ENCODE peak calls at places on chromosomes 12 and 14, in seven cellular contexts. One of them, this sample, is unnamed.

GRCh38 chr12:47155457-47156166 is 75.9 kb upstream of the AMIGO2 start:
- DNase-seq in cardiac fibroblast: peak
- DNase-seq in heart left ventricle: no peak
- DNase-seq in activated B cell treated with CpG ODN at 0.5 μM for 24 hours: no peak
- DNase-seq in foreskin keratinocyte: no peak
- DNase-seq in PC-3: no peak
- DNase-seq in upper lobe of right lung: no peak
- DNase-seq in this sample: peak

GRCh38 chr12:109053382-109054123 is 1.2 kb downstream of the USP30 start:
- DNase-seq in heart left ventricle: no peak
- DNase-seq in foreskin keratinocyte: no peak
- DNase-seq in upper lobe of right lung: no peak
- DNase-seq in PC-3: no peak
- DNase-seq in cardiac fibroblast: peak
- DNase-seq in activated B cell treated with CpG ODN at 0.5 μM for 24 hours: no peak
- DNase-seq in this sample: peak

GRCh38 chr12:53286448-53286847 is 8.9 kb upstream of the PFDN5 start:
- DNase-seq in activated B cell treated with CpG ODN at 0.5 μM for 24 hours: no peak
- DNase-seq in upper lobe of right lung: no peak
- DNase-seq in cardiac fibroblast: no peak
- DNase-seq in heart left ventricle: no peak
- DNase-seq in PC-3: no peak
- DNase-seq in foreskin keratinocyte: no peak
- DNase-seq in this sample: no peak

GRCh38 chr14:38210587-38211257 is 3.0 kb downstream of the SSTR1 start:
- DNase-seq in cardiac fibroblast: peak
- DNase-seq in activated B cell treated with CpG ODN at 0.5 μM for 24 hours: no peak
- DNase-seq in heart left ventricle: peak
- DNase-seq in upper lobe of right lung: peak
- DNase-seq in PC-3: no peak
- DNase-seq in foreskin keratinocyte: no peak
- DNase-seq in this sample: peak

GRCh38 chr12:19695244-19696098 is 256.2 kb downstream of the AEBP2 start:
- DNase-seq in PC-3: no peak
- DNase-seq in cardiac fibroblast: peak
- DNase-seq in foreskin keratinocyte: peak
- DNase-seq in heart left ventricle: no peak
- DNase-seq in activated B cell treated with CpG ODN at 0.5 μM for 24 hours: no peak
- DNase-seq in upper lobe of right lung: no peak
- DNase-seq in this sample: no peak

GRCh38 chr12:28253175-28253641 is 63.0 kb downstream of the CCDC91 start:
- DNase-seq in heart left ventricle: no peak
- DNase-seq in activated B cell treated with CpG ODN at 0.5 μM for 24 hours: no peak
- DNase-seq in PC-3: peak
- DNase-seq in upper lobe of right lung: no peak
- DNase-seq in cardiac fibroblast: peak
- DNase-seq in foreskin keratinocyte: peak
- DNase-seq in this sample: peak

GRCh38 chr12:108127654-108128053 is 1.4 kb upstream of the WSCD2 start:
- DNase-seq in foreskin keratinocyte: no peak
- DNase-seq in upper lobe of right lung: no peak
- DNase-seq in heart left ventricle: no peak
- DNase-seq in activated B cell treated with CpG ODN at 0.5 μM for 24 hours: no peak
- DNase-seq in cardiac fibroblast: no peak
- DNase-seq in PC-3: no peak
- DNase-seq in this sample: no peak

GRCh38 chr12:58416211-58416610 is 474.8 kb downstream of the ATP23 start:
- DNase-seq in heart left ventricle: no peak
- DNase-seq in PC-3: peak
- DNase-seq in cardiac fibroblast: peak
- DNase-seq in activated B cell treated with CpG ODN at 0.5 μM for 24 hours: no peak
- DNase-seq in foreskin keratinocyte: peak
- DNase-seq in upper lobe of right lung: no peak
- DNase-seq in this sample: peak

GRCh38 chr12:47773062-47773857 is at the start of gene SLC48A1:
- DNase-seq in activated B cell treated with CpG ODN at 0.5 μM for 24 hours: peak
- DNase-seq in PC-3: peak
- DNase-seq in foreskin keratinocyte: no peak
- DNase-seq in heart left ventricle: peak
- DNase-seq in cardiac fibroblast: peak
- DNase-seq in upper lobe of right lung: peak
- DNase-seq in this sample: peak

GRCh38 chr12:66647034-66647691 is 31.7 kb downstream of the GRIP1 start:
- DNase-seq in activated B cell treated with CpG ODN at 0.5 μM for 24 hours: no peak
- DNase-seq in cardiac fibroblast: peak
- DNase-seq in upper lobe of right lung: no peak
- DNase-seq in heart left ventricle: no peak
- DNase-seq in PC-3: peak
- DNase-seq in foreskin keratinocyte: peak
- DNase-seq in this sample: peak

GRCh38 chr14:23113346-23114119 is 5.5 kb downstream of the CEBPE start:
- DNase-seq in activated B cell treated with CpG ODN at 0.5 μM for 24 hours: no peak
- DNase-seq in heart left ventricle: no peak
- DNase-seq in upper lobe of right lung: no peak
- DNase-seq in PC-3: no peak
- DNase-seq in foreskin keratinocyte: no peak
- DNase-seq in cardiac fibroblast: peak
- DNase-seq in this sample: peak

GRCh38 chr12:46535907-46536306 is 163.3 kb upstream of the SLC38A2 start:
- DNase-seq in PC-3: no peak
- DNase-seq in cardiac fibroblast: no peak
- DNase-seq in upper lobe of right lung: no peak
- DNase-seq in foreskin keratinocyte: no peak
- DNase-seq in activated B cell treated with CpG ODN at 0.5 μM for 24 hours: no peak
- DNase-seq in heart left ventricle: no peak
- DNase-seq in this sample: no peak

GRCh38 chr14:61750708-61751474 is 11.3 kb upstream of the SNAPC1 start:
- DNase-seq in foreskin keratinocyte: peak
- DNase-seq in upper lobe of right lung: peak
- DNase-seq in cardiac fibroblast: peak
- DNase-seq in activated B cell treated with CpG ODN at 0.5 μM for 24 hours: peak
- DNase-seq in heart left ventricle: peak
- DNase-seq in PC-3: peak
- DNase-seq in this sample: peak

GRCh38 chr14:100362311-100362927 is 39.3 kb downstream of the SLC25A47 start:
- DNase-seq in upper lobe of right lung: no peak
- DNase-seq in cardiac fibroblast: no peak
- DNase-seq in foreskin keratinocyte: no peak
- DNase-seq in heart left ventricle: no peak
- DNase-seq in PC-3: no peak
- DNase-seq in activated B cell treated with CpG ODN at 0.5 μM for 24 hours: no peak
- DNase-seq in this sample: no peak

GRCh38 chr12:89134213-89134770 is 218.0 kb downstream of the DUSP6 start:
- DNase-seq in activated B cell treated with CpG ODN at 0.5 μM for 24 hours: no peak
- DNase-seq in upper lobe of right lung: no peak
- DNase-seq in PC-3: no peak
- DNase-seq in foreskin keratinocyte: no peak
- DNase-seq in heart left ventricle: no peak
- DNase-seq in cardiac fibroblast: no peak
- DNase-seq in this sample: no peak

GRCh38 chr14:102785598-102785963 is 8.3 kb downstream of the TRAF3 start:
- DNase-seq in PC-3: no peak
- DNase-seq in activated B cell treated with CpG ODN at 0.5 μM for 24 hours: no peak
- DNase-seq in foreskin keratinocyte: no peak
- DNase-seq in heart left ventricle: no peak
- DNase-seq in cardiac fibroblast: no peak
- DNase-seq in upper lobe of right lung: no peak
- DNase-seq in this sample: no peak

GRCh38 chr14:60646202-60646886 is 2.9 kb downstream of the SIX1 start:
- DNase-seq in foreskin keratinocyte: no peak
- DNase-seq in heart left ventricle: no peak
- DNase-seq in cardiac fibroblast: peak
- DNase-seq in upper lobe of right lung: no peak
- DNase-seq in activated B cell treated with CpG ODN at 0.5 μM for 24 hours: no peak
- DNase-seq in PC-3: peak
- DNase-seq in this sample: no peak

GRCh38 chr12:44317651-44318126 is 481.8 kb downstream of the TMEM117 start:
- DNase-seq in activated B cell treated with CpG ODN at 0.5 μM for 24 hours: no peak
- DNase-seq in cardiac fibroblast: peak
- DNase-seq in foreskin keratinocyte: no peak
- DNase-seq in heart left ventricle: no peak
- DNase-seq in PC-3: peak
- DNase-seq in upper lobe of right lung: no peak
- DNase-seq in this sample: peak

GRCh38 chr14:58942516-58942915 is 246.0 kb upstream of the DAAM1 start:
- DNase-seq in heart left ventricle: no peak
- DNase-seq in PC-3: peak
- DNase-seq in activated B cell treated with CpG ODN at 0.5 μM for 24 hours: no peak
- DNase-seq in cardiac fibroblast: peak
- DNase-seq in foreskin keratinocyte: peak
- DNase-seq in upper lobe of right lung: no peak
- DNase-seq in this sample: peak

GRCh38 chr12:101042211-101042610 is 167.8 kb downstream of the SLC5A8 start:
- DNase-seq in PC-3: no peak
- DNase-seq in foreskin keratinocyte: no peak
- DNase-seq in heart left ventricle: no peak
- DNase-seq in activated B cell treated with CpG ODN at 0.5 μM for 24 hours: no peak
- DNase-seq in upper lobe of right lung: no peak
- DNase-seq in cardiac fibroblast: no peak
- DNase-seq in this sample: no peak

GRCh38 chr12:116346222-116346621 is 68.7 kb upstream of the MED13L start:
- DNase-seq in upper lobe of right lung: no peak
- DNase-seq in activated B cell treated with CpG ODN at 0.5 μM for 24 hours: no peak
- DNase-seq in PC-3: no peak
- DNase-seq in cardiac fibroblast: no peak
- DNase-seq in foreskin keratinocyte: no peak
- DNase-seq in heart left ventricle: no peak
- DNase-seq in this sample: no peak

GRCh38 chr14:49497725-49498348 is 88.3 kb downstream of the RPS29 start:
- DNase-seq in heart left ventricle: no peak
- DNase-seq in activated B cell treated with CpG ODN at 0.5 μM for 24 hours: no peak
- DNase-seq in upper lobe of right lung: no peak
- DNase-seq in foreskin keratinocyte: peak
- DNase-seq in PC-3: peak
- DNase-seq in cardiac fibroblast: peak
- DNase-seq in this sample: peak

GRCh38 chr12:55671746-55672145 is 35.1 kb downstream of the OR10P1 start:
- DNase-seq in upper lobe of right lung: peak
- DNase-seq in foreskin keratinocyte: no peak
- DNase-seq in PC-3: no peak
- DNase-seq in cardiac fibroblast: no peak
- DNase-seq in heart left ventricle: no peak
- DNase-seq in activated B cell treated with CpG ODN at 0.5 μM for 24 hours: no peak
- DNase-seq in this sample: no peak

GRCh38 chr12:68871899-68872298 is 61.1 kb downstream of the CPM start:
- DNase-seq in PC-3: peak
- DNase-seq in upper lobe of right lung: no peak
- DNase-seq in cardiac fibroblast: peak
- DNase-seq in activated B cell treated with CpG ODN at 0.5 μM for 24 hours: no peak
- DNase-seq in foreskin keratinocyte: no peak
- DNase-seq in heart left ventricle: no peak
- DNase-seq in this sample: peak
- TF ChIP-seq CTCF in PC-3: peak
- TF ChIP-seq CTCF in upper lobe of right lung: peak
- TF ChIP-seq CTCF in cardiac fibroblast: peak
- TF ChIP-seq CTCF in activated B cell treated with CpG ODN at 0.5 μM for 24 hours: no peak
- TF ChIP-seq CTCF in foreskin keratinocyte: peak
- TF ChIP-seq CTCF in heart left ventricle: no peak
- TF ChIP-seq CTCF in this sample: peak

DNA sequence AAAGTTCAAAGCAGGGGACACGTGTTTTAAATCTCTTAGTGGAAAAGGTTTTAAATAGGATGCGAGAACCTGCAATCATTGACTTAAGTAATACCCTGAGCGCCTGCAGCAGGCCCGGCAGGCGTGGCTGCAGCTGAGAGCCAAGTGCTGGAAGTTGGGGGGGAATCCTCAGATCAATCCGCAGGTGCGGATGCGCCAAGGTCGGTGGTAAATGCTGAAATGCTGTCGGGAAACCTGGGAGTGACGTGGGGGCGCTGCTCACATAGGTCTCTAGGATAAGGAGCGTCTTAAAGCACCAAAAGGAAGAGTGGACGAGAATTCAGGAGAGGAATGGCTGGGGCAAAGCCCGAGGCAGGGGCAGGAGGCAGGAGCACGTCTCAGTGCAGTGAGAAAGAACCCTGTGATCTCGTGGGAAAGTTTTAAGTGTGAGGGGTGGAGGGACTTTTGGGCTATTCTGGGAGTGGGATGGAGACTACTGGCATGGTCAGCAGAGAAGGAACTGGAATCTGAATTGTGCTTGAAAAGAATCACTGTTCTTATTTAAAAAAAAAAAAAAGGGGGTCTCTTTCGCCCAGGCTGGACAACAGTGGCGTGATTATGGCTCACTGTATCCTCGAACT is 883 bp upstream of the CDCA4 start:
- DNase-seq in activated B cell treated with CpG ODN at 0.5 μM for 24 hours: no peak
- DNase-seq in foreskin keratinocyte: peak
- DNase-seq in cardiac fibroblast: no peak
- DNase-seq in upper lobe of right lung: peak
- DNase-seq in heart left ventricle: no peak
- DNase-seq in PC-3: peak
- DNase-seq in this sample: peak
- TF ChIP-seq CTCF in activated B cell treated with CpG ODN at 0.5 μM for 24 hours: no peak
- TF ChIP-seq CTCF in foreskin keratinocyte: peak
- TF ChIP-seq CTCF in cardiac fibroblast: no peak
- TF ChIP-seq CTCF in upper lobe of right lung: no peak
- TF ChIP-seq CTCF in heart left ventricle: no peak
- TF ChIP-seq CTCF in PC-3: peak
- TF ChIP-seq CTCF in this sample: no peak

GRCh38 chr14:34874386-34875030 is 652 bp downstream of the BAZ1A start:
- DNase-seq in upper lobe of right lung: peak
- DNase-seq in heart left ventricle: peak
- DNase-seq in activated B cell treated with CpG ODN at 0.5 μM for 24 hours: no peak
- DNase-seq in PC-3: peak
- DNase-seq in foreskin keratinocyte: peak
- DNase-seq in cardiac fibroblast: peak
- DNase-seq in this sample: peak
- TF ChIP-seq CTCF in upper lobe of right lung: no peak
- TF ChIP-seq CTCF in heart left ventricle: no peak
- TF ChIP-seq CTCF in activated B cell treated with CpG ODN at 0.5 μM for 24 hours: no peak
- TF ChIP-seq CTCF in PC-3: no peak
- TF ChIP-seq CTCF in foreskin keratinocyte: peak
- TF ChIP-seq CTCF in cardiac fibroblast: no peak
- TF ChIP-seq CTCF in this sample: no peak

GRCh38 chr12:26125451-26126339 is 858 bp upstream of the BHLHE41 start:
- DNase-seq in heart left ventricle: peak
- DNase-seq in activated B cell treated with CpG ODN at 0.5 μM for 24 hours: peak
- DNase-seq in foreskin keratinocyte: peak
- DNase-seq in upper lobe of right lung: peak
- DNase-seq in PC-3: peak
- DNase-seq in cardiac fibroblast: peak
- DNase-seq in this sample: peak

GRCh38 chr12:26124491-26125450 is at the start of gene BHLHE41:
- DNase-seq in PC-3: peak
- DNase-seq in upper lobe of right lung: peak
- DNase-seq in foreskin keratinocyte: no peak
- DNase-seq in activated B cell treated with CpG ODN at 0.5 μM for 24 hours: peak
- DNase-seq in heart left ventricle: peak
- DNase-seq in cardiac fibroblast: peak
- DNase-seq in this sample: peak

GRCh38 chr12:26127404-26127803 is 2.6 kb upstream of the BHLHE41 start:
- DNase-seq in cardiac fibroblast: no peak
- DNase-seq in PC-3: peak
- DNase-seq in upper lobe of right lung: no peak
- DNase-seq in activated B cell treated with CpG ODN at 0.5 μM for 24 hours: no peak
- DNase-seq in heart left ventricle: no peak
- DNase-seq in foreskin keratinocyte: no peak
- DNase-seq in this sample: no peak

GRCh38 chr12:26128180-26128579 is 3.3 kb upstream of the BHLHE41 start:
- DNase-seq in foreskin keratinocyte: no peak
- DNase-seq in activated B cell treated with CpG ODN at 0.5 μM for 24 hours: no peak
- DNase-seq in cardiac fibroblast: no peak
- DNase-seq in PC-3: peak
- DNase-seq in upper lobe of right lung: no peak
- DNase-seq in heart left ventricle: no peak
- DNase-seq in this sample: peak

GRCh38 chr12:26126340-26127284 is 1.8 kb upstream of the BHLHE41 start:
- DNase-seq in activated B cell treated with CpG ODN at 0.5 μM for 24 hours: peak
- DNase-seq in PC-3: peak
- DNase-seq in cardiac fibroblast: peak
- DNase-seq in upper lobe of right lung: peak
- DNase-seq in foreskin keratinocyte: peak
- DNase-seq in heart left ventricle: peak
- DNase-seq in this sample: peak
- TF ChIP-seq CTCF in activated B cell treated with CpG ODN at 0.5 μM for 24 hours: no peak
- TF ChIP-seq CTCF in PC-3: no peak
- TF ChIP-seq CTCF in cardiac fibroblast: no peak
- TF ChIP-seq CTCF in upper lobe of right lung: no peak
- TF ChIP-seq CTCF in foreskin keratinocyte: peak
- TF ChIP-seq CTCF in heart left ventricle: no peak
- TF ChIP-seq CTCF in this sample: no peak